ENCODE peak calls at places on chromosome 16, in six cellular contexts. One of them, this sample, is unnamed.

GRCh38 chr16:66740010-66740409 is 11.4 kb downstream of the DYNC1LI2 start:
- DNase-seq in anterior cingulate cortex: no peak
- DNase-seq in EL: peak
- DNase-seq in midbrain: peak
- DNase-seq in activated naive CD8-positive, alpha-beta T cell treated with anti-CD3 and anti-CD28 coated beads, Interleukin-2, amount 50 U/mL, for 16 hours: no peak
- DNase-seq in epithelial cell of esophagus: peak
- DNase-seq in this sample: no peak

GRCh38 chr16:29662729-29663019 is 373 bp upstream of the SPN start:
- DNase-seq in epithelial cell of esophagus: no peak
- DNase-seq in EL: no peak
- DNase-seq in midbrain: no peak
- DNase-seq in anterior cingulate cortex: no peak
- DNase-seq in activated naive CD8-positive, alpha-beta T cell treated with anti-CD3 and anti-CD28 coated beads, Interleukin-2, amount 50 U/mL, for 16 hours: no peak
- DNase-seq in this sample: no peak

GRCh38 chr16:68263559-68264127 is 683 bp upstream of the SLC7A6 start:
- DNase-seq in activated naive CD8-positive, alpha-beta T cell treated with anti-CD3 and anti-CD28 coated beads, Interleukin-2, amount 50 U/mL, for 16 hours: no peak
- DNase-seq in EL: no peak
- DNase-seq in anterior cingulate cortex: no peak
- DNase-seq in midbrain: no peak
- DNase-seq in epithelial cell of esophagus: no peak
- DNase-seq in this sample: no peak

GRCh38 chr16:1037023-1037933 is 35.3 kb upstream of the SSTR5 start:
- DNase-seq in EL: peak
- DNase-seq in activated naive CD8-positive, alpha-beta T cell treated with anti-CD3 and anti-CD28 coated beads, Interleukin-2, amount 50 U/mL, for 16 hours: no peak
- DNase-seq in midbrain: no peak
- DNase-seq in epithelial cell of esophagus: peak
- DNase-seq in anterior cingulate cortex: peak
- DNase-seq in this sample: no peak

GRCh38 chr16:86998196-86999001 is 318.8 kb downstream of the C16orf95 start:
- DNase-seq in activated naive CD8-positive, alpha-beta T cell treated with anti-CD3 and anti-CD28 coated beads, Interleukin-2, amount 50 U/mL, for 16 hours: no peak
- DNase-seq in midbrain: no peak
- DNase-seq in anterior cingulate cortex: no peak
- DNase-seq in epithelial cell of esophagus: no peak
- DNase-seq in EL: no peak
- DNase-seq in this sample: no peak

GRCh38 chr16:56534847-56535383 is 15.1 kb upstream of the BBS2 start:
- DNase-seq in activated naive CD8-positive, alpha-beta T cell treated with anti-CD3 and anti-CD28 coated beads, Interleukin-2, amount 50 U/mL, for 16 hours: no peak
- DNase-seq in epithelial cell of esophagus: no peak
- DNase-seq in anterior cingulate cortex: no peak
- DNase-seq in EL: no peak
- DNase-seq in midbrain: no peak
- DNase-seq in this sample: no peak

GRCh38 chr16:82281544-82281943 is 111.5 kb upstream of the MPHOSPH6 start:
- DNase-seq in anterior cingulate cortex: no peak
- DNase-seq in activated naive CD8-positive, alpha-beta T cell treated with anti-CD3 and anti-CD28 coated beads, Interleukin-2, amount 50 U/mL, for 16 hours: no peak
- DNase-seq in epithelial cell of esophagus: no peak
- DNase-seq in midbrain: no peak
- DNase-seq in EL: no peak
- DNase-seq in this sample: no peak

GRCh38 chr16:68825427-68825826 is 17.9 kb upstream of the TANGO6 start:
- DNase-seq in anterior cingulate cortex: no peak
- DNase-seq in activated naive CD8-positive, alpha-beta T cell treated with anti-CD3 and anti-CD28 coated beads, Interleukin-2, amount 50 U/mL, for 16 hours: no peak
- DNase-seq in epithelial cell of esophagus: no peak
- DNase-seq in EL: no peak
- DNase-seq in midbrain: no peak
- DNase-seq in this sample: no peak

GRCh38 chr16:27355610-27356009 is 41.8 kb downstream of the IL4R start:
- DNase-seq in EL: peak
- DNase-seq in midbrain: no peak
- DNase-seq in activated naive CD8-positive, alpha-beta T cell treated with anti-CD3 and anti-CD28 coated beads, Interleukin-2, amount 50 U/mL, for 16 hours: no peak
- DNase-seq in epithelial cell of esophagus: peak
- DNase-seq in anterior cingulate cortex: no peak
- DNase-seq in this sample: no peak